ENCODE peak calls at places on chromosomes 3 and 15, in four cellular contexts. One of them, this sample, is unnamed.

GRCh38 chr3:13277130-13277783 is 142.9 kb downstream of the NUP210 start:
- DNase-seq in GM12878: no peak
- DNase-seq in HepG2: no peak
- DNase-seq in K562: no peak
- DNase-seq in this sample: no peak

GRCh38 chr3:34872406-34872805 is 766.9 kb upstream of the ARPP21 start:
- DNase-seq in GM12878: no peak
- DNase-seq in K562: no peak
- DNase-seq in HepG2: no peak
- DNase-seq in this sample: no peak

GRCh38 chr3:52143156-52143555 is 11.1 kb downstream of the POC1A start:
- DNase-seq in HepG2: no peak
- DNase-seq in GM12878: no peak
- DNase-seq in K562: no peak
- DNase-seq in this sample: no peak

GRCh38 chr3:32428092-32429068 is 36.7 kb downstream of the CMTM7 start:
- DNase-seq in HepG2: no peak
- DNase-seq in GM12878: no peak
- DNase-seq in K562: no peak
- DNase-seq in this sample: no peak

GRCh38 chr3:46010519-46011113 is 15.0 kb upstream of the FYCO1 start:
- DNase-seq in GM12878: no peak
- DNase-seq in K562: no peak
- DNase-seq in HepG2: no peak
- DNase-seq in this sample: no peak

GRCh38 chr3:197520311-197521276 is 35.2 kb downstream of the BDH1 start:
- DNase-seq in K562: peak; percentile 60
- DNase-seq in GM12878: no peak
- DNase-seq in HepG2: peak; percentile 96
- DNase-seq in this sample: peak; percentile 44

GRCh38 chr15:83396071-83396470 is 51.1 kb upstream of the SH3GL3 start:
- DNase-seq in K562: no peak
- DNase-seq in HepG2: no peak
- DNase-seq in GM12878: no peak
- DNase-seq in this sample: peak; percentile 60

GRCh38 chr3:2543247-2543646 is 444.6 kb downstream of the CNTN4 start:
- DNase-seq in GM12878: no peak
- DNase-seq in HepG2: no peak
- DNase-seq in K562: no peak
- DNase-seq in this sample: no peak

GRCh38 chr3:126836220-126836860 is 132.3 kb downstream of the CHCHD6 start:
- DNase-seq in HepG2: no peak
- DNase-seq in GM12878: no peak
- DNase-seq in K562: no peak
- DNase-seq in this sample: no peak

GRCh38 chr3:17372362-17372761 is 370.1 kb downstream of the TBC1D5 start:
- DNase-seq in HepG2: no peak
- DNase-seq in GM12878: no peak
- DNase-seq in K562: no peak
- DNase-seq in this sample: no peak

GRCh38 chr15:85557385-85557784 is 177.0 kb downstream of the AKAP13 start:
- DNase-seq in K562: no peak
- DNase-seq in GM12878: no peak
- DNase-seq in HepG2: no peak
- DNase-seq in this sample: no peak

GRCh38 chr15:83206971-83207621 is 527 bp downstream of the HDGFL3 start:
- DNase-seq in HepG2: no peak
- DNase-seq in K562: peak; percentile 50
- DNase-seq in GM12878: no peak
- DNase-seq in this sample: peak; percentile 57

GRCh38 chr3:96324087-96324486 is 490.3 kb upstream of the EPHA6 start:
- DNase-seq in GM12878: no peak
- DNase-seq in K562: no peak
- DNase-seq in HepG2: no peak
- DNase-seq in this sample: no peak

GRCh38 chr3:158272071-158272470 is 162.2 kb downstream of the RSRC1 start:
- DNase-seq in K562: no peak
- DNase-seq in HepG2: no peak
- DNase-seq in GM12878: no peak
- DNase-seq in this sample: no peak

GRCh38 chr15:60718661-60719069 is 239.7 kb upstream of the ICE2 start:
- DNase-seq in HepG2: peak; percentile 81
- DNase-seq in K562: no peak
- DNase-seq in GM12878: no peak
- DNase-seq in this sample: no peak

GRCh38 chr15:78915341-78916087 is 29.3 kb downstream of the CTSH start:
- DNase-seq in K562: no peak
- DNase-seq in GM12878: no peak
- DNase-seq in HepG2: no peak
- DNase-seq in this sample: no peak

GRCh38 chr3:135125171-135125801 is 330.2 kb downstream of the EPHB1 start:
- DNase-seq in K562: peak; percentile 5
- DNase-seq in HepG2: peak; percentile 2
- DNase-seq in GM12878: no peak
- DNase-seq in this sample: peak; percentile 20

GRCh38 chr3:171809513-171810277 is 588 bp downstream of the PLD1 start:
- DNase-seq in GM12878: no peak
- DNase-seq in HepG2: peak; percentile 70
- DNase-seq in K562: peak; percentile 73
- DNase-seq in this sample: peak; percentile 67

GRCh38 chr3:159669753-159670152 is 318.9 kb upstream of the IL12A start:
- DNase-seq in K562: no peak
- DNase-seq in HepG2: no peak
- DNase-seq in GM12878: no peak
- DNase-seq in this sample: no peak

GRCh38 chr3:143771939-143772338 is 76.3 kb downstream of the SLC9A9 start:
- DNase-seq in K562: no peak
- DNase-seq in HepG2: no peak
- DNase-seq in GM12878: no peak
- DNase-seq in this sample: no peak

DNA sequence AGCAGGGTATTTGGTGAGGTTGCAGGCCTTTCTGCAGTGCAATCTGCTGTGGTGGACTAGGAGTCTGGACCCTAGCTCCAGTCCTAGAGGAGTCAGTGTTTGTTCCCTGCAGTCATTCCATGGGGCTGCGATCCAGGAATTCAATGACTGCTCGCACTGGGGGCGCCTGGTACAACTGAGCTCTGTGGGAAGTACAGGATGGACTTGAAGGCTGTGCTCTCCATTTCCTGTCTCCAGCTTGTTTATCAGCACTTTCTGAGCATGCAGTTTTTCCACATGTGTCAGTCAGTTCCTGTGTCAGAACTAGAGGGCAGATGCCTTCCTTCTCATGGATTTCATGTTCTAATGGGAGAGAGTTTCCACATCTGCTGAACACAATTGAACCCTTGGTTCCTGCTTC is 46.7 kb downstream of the PDHB start:
- DNase-seq in GM12878: no peak
- DNase-seq in K562: no peak
- DNase-seq in HepG2: no peak
- DNase-seq in this sample: no peak
- TF ChIP-seq CREM in GM12878: no peak
- TF ChIP-seq CREM in K562: no peak
- TF ChIP-seq CREM in HepG2: no peak
- TF ChIP-seq CREM in this sample: no peak

DNA sequence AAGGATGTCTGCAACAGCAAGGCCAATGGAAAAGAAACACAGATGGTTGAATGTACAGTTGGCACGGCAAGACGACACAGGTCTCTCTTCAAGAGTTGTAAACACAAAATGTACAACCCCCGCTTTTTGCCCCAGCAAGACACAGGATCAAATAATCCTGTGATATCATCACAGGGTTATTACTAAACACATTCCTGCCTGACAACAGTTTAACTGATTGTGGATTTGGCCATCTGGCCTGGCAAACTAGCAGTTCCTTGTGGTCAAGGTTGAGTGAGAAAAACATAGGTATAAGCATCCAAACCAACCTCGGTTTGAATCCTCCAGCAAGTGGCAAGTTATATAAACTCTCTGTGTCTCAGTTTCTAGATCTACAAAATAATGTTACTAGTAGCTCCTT is 23.4 kb downstream of the PARP16 start:
- DNase-seq in K562: no peak
- DNase-seq in GM12878: no peak
- DNase-seq in HepG2: no peak
- DNase-seq in this sample: no peak
- TF ChIP-seq CREM in K562: no peak
- TF ChIP-seq CREM in GM12878: no peak
- TF ChIP-seq CREM in HepG2: no peak
- TF ChIP-seq CREM in this sample: no peak

GRCh38 chr3:64975138-64975537 is 287.3 kb upstream of the ADAMTS9 start:
- DNase-seq in K562: no peak
- DNase-seq in GM12878: no peak
- DNase-seq in HepG2: no peak
- DNase-seq in this sample: no peak
- TF ChIP-seq CREM in K562: no peak
- TF ChIP-seq CREM in GM12878: no peak
- TF ChIP-seq CREM in HepG2: no peak
- TF ChIP-seq CREM in this sample: no peak

GRCh38 chr15:90449206-90449735 is 61.2 kb downstream of the IQGAP1 start:
- DNase-seq in GM12878: no peak
- DNase-seq in K562: no peak
- DNase-seq in HepG2: no peak
- DNase-seq in this sample: no peak
- TF ChIP-seq CREM in GM12878: no peak
- TF ChIP-seq CREM in K562: no peak
- TF ChIP-seq CREM in HepG2: no peak
- TF ChIP-seq CREM in this sample: no peak

DNA sequence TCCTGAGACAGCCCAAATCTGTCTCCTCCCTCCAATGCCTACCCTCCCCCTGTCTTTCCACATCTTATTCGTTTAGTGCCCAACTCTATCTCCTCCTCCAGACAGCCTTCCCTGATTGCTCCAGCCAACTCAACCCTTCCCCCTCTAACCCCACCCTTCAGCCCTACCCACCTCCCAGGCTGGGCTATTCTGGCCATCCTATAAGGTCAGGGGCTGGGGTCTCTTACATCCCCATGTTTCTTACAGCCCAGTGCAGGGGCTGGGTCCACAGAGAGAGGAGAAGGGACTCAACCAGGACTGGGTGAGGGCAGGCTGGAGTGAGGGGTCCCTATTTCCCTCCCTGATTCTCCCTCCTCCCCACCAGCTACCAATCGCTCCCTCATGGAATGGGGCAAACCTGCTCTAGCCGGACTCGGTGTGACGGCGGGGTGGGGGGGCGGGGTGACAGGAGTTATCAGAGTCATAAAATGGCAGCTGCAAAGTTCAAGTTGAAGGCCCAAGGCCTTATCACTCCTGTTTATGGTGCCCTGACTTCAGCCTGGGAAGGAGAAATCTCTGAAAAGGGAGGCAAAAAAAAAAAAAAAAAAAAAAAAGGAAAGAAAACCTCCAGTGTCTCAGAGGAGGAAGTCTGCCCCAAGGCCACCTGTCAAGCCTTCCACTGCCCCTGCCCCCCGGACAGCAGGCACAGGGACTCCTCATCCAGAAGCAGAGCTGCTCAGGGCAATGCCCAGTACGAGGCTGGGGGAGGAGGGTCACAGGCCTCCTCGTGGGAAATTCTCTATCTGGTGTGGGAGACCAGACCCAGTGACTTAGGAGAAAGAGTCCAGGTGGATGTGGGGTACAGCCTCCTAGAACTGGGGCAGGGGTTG is 2.1 kb downstream of the VIPR1 start:
- DNase-seq in GM12878: no peak
- DNase-seq in HepG2: no peak
- DNase-seq in K562: peak; percentile 44
- DNase-seq in this sample: no peak
- TF ChIP-seq CREM in GM12878: no peak
- TF ChIP-seq CREM in HepG2: no peak
- TF ChIP-seq CREM in K562: no peak
- TF ChIP-seq CREM in this sample: no peak

DNA sequence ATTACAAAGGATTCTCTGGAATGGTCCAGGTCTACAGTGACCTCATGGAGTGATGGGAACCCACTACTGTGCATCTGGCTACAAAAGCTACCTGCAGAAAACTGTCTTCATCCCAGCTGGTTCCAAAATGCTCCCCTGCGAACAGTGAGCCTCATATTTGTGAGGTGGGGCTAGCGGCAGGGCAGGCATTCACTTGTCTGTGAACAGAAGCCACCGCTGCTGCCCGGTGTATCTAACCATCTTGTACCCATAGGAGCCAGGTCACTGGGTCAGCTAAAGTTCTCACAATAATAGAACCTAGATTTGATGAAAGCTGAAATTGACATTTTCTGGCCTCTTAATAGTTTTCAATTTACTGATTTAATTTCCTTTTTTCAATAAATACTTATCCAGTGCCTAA is 150.7 kb downstream of the KLF13 start:
- DNase-seq in HepG2: no peak
- DNase-seq in K562: no peak
- DNase-seq in GM12878: no peak
- DNase-seq in this sample: no peak
- TF ChIP-seq CREM in HepG2: no peak
- TF ChIP-seq CREM in K562: no peak
- TF ChIP-seq CREM in GM12878: no peak
- TF ChIP-seq CREM in this sample: no peak

GRCh38 chr15:53721334-53722087 is 38.0 kb downstream of the WDR72 start:
- DNase-seq in HepG2: no peak
- DNase-seq in K562: no peak
- DNase-seq in GM12878: no peak
- DNase-seq in this sample: no peak
- TF ChIP-seq CREM in HepG2: no peak
- TF ChIP-seq CREM in K562: no peak
- TF ChIP-seq CREM in GM12878: no peak
- TF ChIP-seq CREM in this sample: no peak